ENCODE peak calls at places on chromosomes 11 and 22, in ten cellular contexts. H, Y, U, X, Z, J, C, O, P and L are unnamed samples.

GRCh38 chr11:57203882-57204281 is 22.1 kb downstream of the LRRC55 start:
- DNase-seq in X (no peak), Z (no peak), O (no peak), J (no peak), U (no peak), H (no peak), C (no peak), P (no peak), Y (no peak), L (no peak)

GRCh38 chr11:17595526-17596309 is 48.7 kb downstream of the OTOG start:
- DNase-seq in H (no peak), J (no peak), X (no peak), P (no peak), Y (no peak), C (no peak), U (no peak), Z (no peak), O (no peak), L (no peak)

GRCh38 chr22:49016909-49017768 is 810.5 kb downstream of the BRD1 start:
- DNase-seq in Z (no peak), J (no peak), C (no peak), U (no peak), H (no peak), P (no peak), Y (no peak), O (no peak), X (no peak), L (no peak)

GRCh38 chr11:125274309-125274708 is 109.8 kb downstream of the PKNOX2 start:
- DNase-seq in J (no peak), C (no peak), U (no peak), P (no peak), O (no peak), X (no peak), Z (no peak), Y (peak; percentile 7), H (no peak), L (no peak)

GRCh38 chr11:45725776-45726606 is 60.6 kb upstream of the CHST1 start:
- DNase-seq in J (no peak), Z (no peak), O (no peak), H (no peak), C (no peak), X (no peak), U (no peak), P (no peak), Y (no peak), L (no peak)

GRCh38 chr11:25733777-25734176 is 598.2 kb upstream of the ANO3 start:
- DNase-seq in J (no peak), X (no peak), C (no peak), Z (no peak), H (no peak), U (no peak), Y (no peak), O (no peak), P (no peak), L (no peak)

GRCh38 chr22:37456351-37456750 is 29.1 kb upstream of the ELFN2 start:
- DNase-seq in P (no peak), C (no peak), Y (no peak), H (no peak), X (no peak), J (no peak), O (no peak), Z (no peak), U (no peak), L (no peak)

GRCh38 chr22:35842954-35843353 is 125.3 kb downstream of the APOL5 start:
- DNase-seq in X (no peak), P (peak; percentile 40), O (peak; percentile 62), Y (peak; percentile 20), Z (peak; percentile 37), H (peak; percentile 29), J (peak; percentile 58), U (peak; percentile 65), C (peak; percentile 51), L (peak; percentile 58)

GRCh38 chr11:8071616-8072581 is 9.1 kb upstream of the TUB start:
- DNase-seq in P (no peak), Z (no peak), J (peak; percentile 3), O (no peak), X (no peak), Y (peak; percentile 66), H (no peak), C (no peak), U (no peak), L (no peak)

GRCh38 chr11:73292481-73292880 is 15.6 kb upstream of the ARHGEF17 start:
- DNase-seq in C (peak; percentile 49), Z (no peak), J (no peak), H (no peak), P (no peak), O (no peak), X (no peak), U (peak; percentile 31), Y (no peak), L (peak; percentile 90)

GRCh38 chr11:27319065-27319464 is 44.0 kb downstream of the CCDC34 start:
- DNase-seq in J (no peak), Z (peak; percentile 4), P (no peak), O (peak; percentile 75), H (no peak), U (peak; percentile 91), C (peak; percentile 56), X (no peak), Y (no peak), L (no peak)

GRCh38 chr11:12674936-12675696 is 895 bp downstream of the TEAD1 start:
- DNase-seq in J (peak; percentile 53), Y (peak; percentile 44), O (no peak), Z (peak; percentile 57), X (no peak), H (no peak), P (peak; percentile 31), C (peak; percentile 55), U (peak; percentile 71), L (peak; percentile 30)

GRCh38 chr11:62435741-62436485 is 17.1 kb downstream of the SCGB1A1 start:
- DNase-seq in C (no peak), O (no peak), Y (no peak), U (no peak), P (no peak), H (peak; percentile 77), Z (no peak), X (no peak), J (no peak), L (no peak)

GRCh38 chr22:37275622-37276021 is 6.7 kb upstream of the CYTH4 start:
- DNase-seq in Z (no peak), X (no peak), J (no peak), P (no peak), U (no peak), Y (no peak), H (no peak), O (no peak), C (no peak), L (no peak)

GRCh38 chr22:50704510-50705218 is 32.0 kb downstream of the SHANK3 start:
- DNase-seq in Z (no peak), J (no peak), H (no peak), Y (no peak), U (no peak), C (no peak), X (no peak), P (peak; percentile 36), O (no peak), L (no peak)